ENCODE peak calls at places on chromosomes 6 and 20, in seven cellular contexts. L is HepG2; O is pancreas; K is adrenal gland; T is A549; A is tibial nerve; I is CD8-positive, alpha-beta T cell. S is an unnamed sample.

GRCh38 chr6:138509371-138509770 is 10.1 kb upstream of the NHSL1 start:
- DNase-seq in L (peak; percentile 71), O (no peak), K (peak; percentile 60), T (peak; percentile 27), A (no peak), I (no peak), S (no peak)

GRCh38 chr20:51380401-51381385 is 161.8 kb downstream of the NFATC2 start:
- DNase-seq in L (no peak), O (no peak), K (no peak), T (no peak), A (no peak), I (no peak), S (no peak)

GRCh38 chr6:81331526-81331925 is 421.0 kb downstream of the TENT5A start:
- DNase-seq in L (no peak), O (no peak), K (no peak), T (no peak), A (no peak), I (no peak), S (no peak)

GRCh38 chr6:88177961-88178464 is 11.9 kb upstream of the CNR1 start:
- DNase-seq in L (peak; percentile 44), O (no peak), K (no peak), T (no peak), A (no peak), I (no peak), S (no peak)

GRCh38 chr6:32742374-32742773 is 1.2 kb downstream of the HLA-DQA2 start:
- DNase-seq in L (no peak), O (no peak), K (no peak), T (no peak), A (no peak), I (no peak), S (no peak)

GRCh38 chr20:1894471-1894950 is 696 bp upstream of the SIRPA start:
- DNase-seq in L (no peak), O (peak; percentile 67), K (peak; percentile 78), T (peak; percentile 62), A (no peak), I (no peak), S (peak; percentile 77)

GRCh38 chr20:2429061-2429460 is 41.5 kb downstream of the SNRPB start:
- DNase-seq in L (no peak), O (no peak), K (no peak), T (no peak), A (no peak), I (no peak), S (no peak)

GRCh38 chr6:112579601-112580000 is 232.5 kb downstream of the RFPL4B start:
- DNase-seq in L (no peak), O (no peak), K (no peak), T (no peak), A (no peak), I (no peak), S (no peak)

GRCh38 chr6:74840953-74841352 is 364.9 kb downstream of the COL12A1 start:
- DNase-seq in L (no peak), O (no peak), K (no peak), T (no peak), A (no peak), I (no peak), S (no peak)

GRCh38 chr20:63979549-63980316 is at the start of gene SAMD10:
- DNase-seq in L (peak; percentile 70), O (peak; percentile 74), K (no peak), T (no peak), A (no peak), I (peak; percentile 80), S (peak; percentile 61)
- TF ChIP-seq CTCF in L (peak; percentile 44), O (no peak), K (no peak), T (no peak), A (peak; percentile 32), I (no peak), S (no peak)

DNA sequence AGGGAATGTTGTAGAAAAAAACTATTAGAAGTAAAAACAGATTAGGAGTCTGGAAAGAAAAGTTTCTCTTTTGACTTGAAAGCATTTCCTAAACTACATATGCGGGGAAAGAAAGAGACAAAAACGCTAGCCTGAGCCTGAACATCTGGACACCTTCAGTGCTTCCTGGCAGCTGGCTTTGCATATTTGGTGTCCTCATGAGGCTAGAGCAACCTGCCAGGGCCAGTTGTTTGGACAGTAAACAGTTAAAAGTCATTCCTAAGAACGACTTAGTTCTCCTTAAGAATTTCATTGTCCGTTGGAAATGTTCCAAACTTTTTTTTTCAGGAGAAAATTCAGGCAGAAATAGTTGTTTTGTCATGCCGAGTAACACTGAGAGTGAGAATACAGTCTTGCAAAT is 199.8 kb downstream of the SMOC2 start:
- DNase-seq in L (no peak), O (no peak), K (no peak), T (no peak), A (no peak), I (no peak), S (no peak)
- H3K27ac ChIP-seq in L (no peak overlapping the region), O (no peak overlapping the region), K (no peak overlapping the region), T (no peak overlapping the region), A (no peak overlapping the region), I (no peak overlapping the region), S (no peak overlapping the region)

GRCh38 chr20:48503166-48503815 is 324.5 kb downstream of the PREX1 start:
- DNase-seq in L (no peak), O (no peak), K (no peak), T (no peak), A (no peak), I (no peak), S (no peak)
- TF ChIP-seq CTCF in L (no peak), O (no peak), K (no peak), T (no peak), A (no peak), I (no peak), S (no peak)

GRCh38 chr6:159095561-159096095 is 50.8 kb upstream of the TAGAP start:
- DNase-seq in L (no peak), O (no peak), K (no peak), T (no peak), A (no peak), I (no peak), S (no peak)
- H3K27ac ChIP-seq in L (no peak overlapping the region), O (no peak overlapping the region), K (no peak overlapping the region), T (no peak overlapping the region), A (no peak overlapping the region), I (no peak overlapping the region), S (no peak overlapping the region)

GRCh38 chr20:52923123-52923543 is 49.0 kb upstream of the TSHZ2 start:
- DNase-seq in L (no peak), O (no peak), K (peak; percentile 27), T (no peak), A (no peak), I (no peak), S (no peak)
- TF ChIP-seq CTCF in L (no peak), O (no peak), K (no peak), T (no peak), A (no peak), I (no peak), S (no peak)

GRCh38 chr6:79078057-79078969 is at the start of gene PHIP:
- DNase-seq in L (peak; percentile 84), O (peak; percentile 87), K (peak; percentile 95), T (peak; percentile 42), A (peak; percentile 87), I (peak; percentile 96), S (peak; percentile 94)

GRCh38 chr6:79082304-79082703 is 4.2 kb upstream of the PHIP start:
- DNase-seq in L (no peak), O (no peak), K (no peak), T (no peak), A (no peak), I (no peak), S (no peak)

GRCh38 chr6:79077680-79078056 is 386 bp downstream of the PHIP start:
- DNase-seq in L (no peak), O (peak; percentile 57), K (no peak), T (peak; percentile 15), A (no peak), I (no peak), S (no peak)

GRCh38 chr6:79076881-79077641 is 993 bp downstream of the PHIP start:
- DNase-seq in L (peak; percentile 83), O (peak; percentile 89), K (peak; percentile 95), T (peak; percentile 59), A (peak; percentile 81), I (peak; percentile 94), S (peak; percentile 93)

GRCh38 chr6:79079425-79080130 is 1.5 kb upstream of the PHIP start:
- DNase-seq in L (no peak), O (no peak), K (no peak), T (no peak), A (no peak), I (no peak), S (no peak)
- H3K27ac ChIP-seq in L (peak overlapping the region; percentile 94), O (peak overlapping the region; percentile 97), K (peak overlapping the region; percentile 98), T (peak overlapping the region; percentile 100), A (peak overlapping the region; percentile 100), I (no peak overlapping the region), S (no peak overlapping the region)

GRCh38 chr20:55348201-55348600 is 657.1 kb downstream of the CBLN4 start:
- DNase-seq in L (no peak), O (no peak), K (no peak), T (no peak), A (no peak), I (no peak), S (no peak)
- TF ChIP-seq CTCF in L (no peak), O (no peak), K (no peak), T (no peak), A (no peak), I (no peak), S (no peak)

GRCh38 chr20:4038676-4039075 is 23.3 kb upstream of the RNF24 start:
- DNase-seq in L (no peak), O (no peak), K (no peak), T (no peak), A (no peak), I (no peak), S (no peak)
- H3K27ac ChIP-seq in L (no peak overlapping the region), O (no peak overlapping the region), K (no peak overlapping the region), T (no peak overlapping the region), A (no peak overlapping the region), I (peak overlapping the region; percentile 37), S (no peak overlapping the region)

GRCh38 chr6:13314806-13315205 is 13.5 kb downstream of the TBC1D7 start:
- DNase-seq in L (no peak), O (no peak), K (no peak), T (no peak), A (no peak), I (no peak), S (no peak)
- TF ChIP-seq CTCF in L (no peak), O (no peak), K (no peak), T (no peak), A (no peak), I (no peak), S (no peak)

DNA sequence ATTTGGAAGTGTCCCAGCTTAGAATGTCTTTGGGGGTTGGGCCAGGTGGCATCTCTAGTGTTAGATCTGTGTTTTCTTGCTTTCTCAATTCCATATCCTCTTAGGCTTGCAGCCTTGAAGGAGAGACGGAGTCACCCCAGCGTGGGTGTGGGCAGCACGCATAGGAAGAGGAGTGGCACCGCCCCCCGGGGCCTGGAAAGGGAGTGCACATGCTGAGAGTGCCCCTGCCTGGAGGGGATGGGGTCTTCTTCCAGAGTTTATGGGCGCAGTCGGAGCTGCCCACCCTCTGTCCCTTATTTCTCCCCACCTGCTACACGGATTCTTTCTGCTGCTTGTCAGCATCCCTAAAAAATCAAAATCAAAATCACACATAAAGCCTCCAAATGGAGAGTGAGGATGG is 309.7 kb downstream of the QKI start:
- DNase-seq in L (no peak), O (no peak), K (no peak), T (no peak), A (no peak), I (no peak), S (no peak)
- H3K27ac ChIP-seq in L (no peak overlapping the region), O (no peak overlapping the region), K (no peak overlapping the region), T (no peak overlapping the region), A (no peak overlapping the region), I (no peak overlapping the region), S (no peak overlapping the region)

S was measured in ovary.